ENCODE peak calls at places on chromosomes 4 and X, in seven cellular contexts. B is lower leg skin, Y is SIG-M5, H is left cardiac atrium, U is HepG2, N is upper lobe of right lung, K is COR-L47. R is an unnamed sample.
A peak's percentile ranks its signal among the peaks of the same experiment; 100 is the strongest.

GRCh38 chr4:3832536-3833220 is 66.5 kb downstream of the ADRA2C start:
- DNase-seq in B (no peak), Y (no peak), H (peak; percentile 12), U (no peak), N (no peak), K (no peak), R (no peak)

GRCh38 chr4:139814285-139815015 is 148.8 kb downstream of the MGST2 start:
- DNase-seq in B (peak; percentile 85), Y (no peak), H (peak; percentile 38), U (no peak), N (no peak), K (peak; percentile 77), R (no peak)

GRCh38 chr4:64539234-64539849 is 130.1 kb upstream of the TECRL start:
- DNase-seq in B (no peak), Y (no peak), H (peak; percentile 20), U (peak; percentile 55), N (no peak), K (peak; percentile 56), R (no peak)

GRCh38 chrX:125977851-125978250 is 188.2 kb downstream of the DCAF12L2 start:
- DNase-seq in B (no peak), Y (no peak), H (no peak), U (no peak), N (no peak), K (no peak), R (no peak)

GRCh38 chrX:42752730-42753129 is 25.2 kb downstream of the PPP1R2C start:
- DNase-seq in B (no peak), Y (no peak), H (peak; percentile 34), U (no peak), N (no peak), K (no peak), R (no peak)

GRCh38 chr4:20217521-20217920 is 34.2 kb upstream of the SLIT2 start:
- DNase-seq in B (no peak), Y (no peak), H (no peak), U (no peak), N (no peak), K (no peak), R (no peak)

GRCh38 chr4:88195666-88196365 is 37.4 kb upstream of the ABCG2 start:
- DNase-seq in B (no peak), Y (no peak), H (no peak), U (no peak), N (no peak), K (no peak), R (no peak)

GRCh38 chr4:27985522-27985921 is 1124.9 kb downstream of the STIM2 start:
- DNase-seq in B (no peak), Y (no peak), H (no peak), U (no peak), N (no peak), K (no peak), R (no peak)

GRCh38 chrX:2874222-2875135 is 45.7 kb downstream of the GYG2 start:
- DNase-seq in B (no peak), Y (no peak), H (no peak), U (no peak), N (no peak), K (no peak), R (no peak)

GRCh38 chr4:109978704-109979103 is 66.0 kb downstream of the EGF start:
- DNase-seq in B (no peak), Y (no peak), H (no peak), U (no peak), N (no peak), K (no peak), R (no peak)

GRCh38 chrX:41082783-41083182 is 2.5 kb upstream of the USP9X start:
- DNase-seq in B (no peak), Y (no peak), H (no peak), U (no peak), N (no peak), K (no peak), R (no peak)

GRCh38 chr4:687048-687974 is 1.6 kb downstream of the SLC49A3 start:
- DNase-seq in B (peak; percentile 98), Y (no peak), H (peak; percentile 93), U (peak; percentile 90), N (peak; percentile 93), K (no peak), R (no peak)

GRCh38 chrX:139203681-139204575 is 326.6 kb upstream of the F9 start:
- DNase-seq in B (no peak), Y (no peak), H (peak; percentile 19), U (no peak), N (peak; percentile 58), K (no peak), R (no peak)

GRCh38 chr4:128606173-128606572 is 203.3 kb upstream of the JADE1 start:
- DNase-seq in B (no peak), Y (no peak), H (no peak), U (no peak), N (no peak), K (no peak), R (no peak)

GRCh38 chrX:72208126-72208525 is 26.6 kb downstream of the PIN4 start:
- DNase-seq in B (no peak), Y (no peak), H (no peak), U (no peak), N (no peak), K (no peak), R (no peak)

GRCh38 chr4:16843831-16844508 is 54.5 kb downstream of the LDB2 start:
- DNase-seq in B (no peak), Y (no peak), H (no peak), U (peak; percentile 20), N (no peak), K (no peak), R (no peak)

GRCh38 chr4:62517721-62518120 is 1317.6 kb downstream of the ADGRL3 start:
- DNase-seq in B (no peak), Y (no peak), H (no peak), U (no peak), N (no peak), K (no peak), R (no peak)

GRCh38 chr4:105633241-105633640 is 75.2 kb downstream of the INTS12 start:
- DNase-seq in B (no peak), Y (no peak), H (no peak), U (no peak), N (no peak), K (peak; percentile 7), R (no peak)

GRCh38 chr4:80788798-80789197 is 241.7 kb upstream of the BMP3 start:
- DNase-seq in B (no peak), Y (no peak), H (no peak), U (no peak), N (no peak), K (no peak), R (no peak)

GRCh38 chr4:19304028-19304427 is 947.7 kb upstream of the SLIT2 start:
- DNase-seq in B (no peak), Y (no peak), H (no peak), U (no peak), N (no peak), K (no peak), R (no peak)

GRCh38 chr4:89305028-89305427 is 2.6 kb downstream of the GPRIN3 start:
- DNase-seq in B (no peak), Y (no peak), H (no peak), U (no peak), N (no peak), K (no peak), R (no peak)

GRCh38 chrX:9291666-9292065 is 173.2 kb upstream of the TBL1X start:
- DNase-seq in B (no peak), Y (no peak), H (no peak), U (no peak), N (no peak), K (peak; percentile 80), R (no peak)

GRCh38 chr4:61201562-61202099 is 1.5 kb downstream of the ADGRL3 start:
- DNase-seq in B (peak; percentile 82), Y (no peak), H (no peak), U (no peak), N (no peak), K (no peak), R (no peak)

GRCh38 chr4:19752600-19752999 is 499.1 kb upstream of the SLIT2 start:
- DNase-seq in B (no peak), Y (no peak), H (no peak), U (no peak), N (no peak), K (no peak), R (no peak)

GRCh38 chr4:95289028-95289634 is 259.6 kb downstream of the UNC5C start:
- DNase-seq in B (no peak), Y (no peak), H (no peak), U (no peak), N (no peak), K (no peak), R (no peak)

GRCh38 chr4:99886146-99886545 is 8.1 kb downstream of the LAMTOR3 start:
- DNase-seq in B (no peak), Y (no peak), H (no peak), U (no peak), N (no peak), K (no peak), R (no peak)

GRCh38 chrX:137195991-137196390 is 162.2 kb upstream of the GPR101 start:
- DNase-seq in B (no peak), Y (no peak), H (no peak), U (no peak), N (no peak), K (no peak), R (no peak)

GRCh38 chrX:124679199-124679598 is 332.8 kb downstream of the SH2D1A start:
- DNase-seq in B (no peak), Y (no peak), H (no peak), U (no peak), N (no peak), K (no peak), R (no peak)

GRCh38 chrX:123859409-123859827 is 435 bp upstream of the XIAP start:
- DNase-seq in B (peak; percentile 92), Y (no peak), H (no peak), U (no peak), N (no peak), K (peak; percentile 58), R (no peak)

GRCh38 chrX:103774070-103774642 is 2.5 kb upstream of the PLP1 start:
- DNase-seq in B (peak; percentile 31), Y (no peak), H (no peak), U (peak; percentile 1), N (no peak), K (peak; percentile 65), R (no peak)

GRCh38 chrX:72306851-72307645 is 1.3 kb upstream of the CITED1 start:
- DNase-seq in B (no peak), Y (no peak), H (peak; percentile 58), U (peak; percentile 17), N (peak; percentile 73), K (peak; percentile 44), R (no peak)

GRCh38 chrX:155997436-155997835 is at the start of gene IL9R:
- DNase-seq in B (peak; percentile 42), Y (no peak), H (no peak), U (no peak), N (no peak), K (no peak), R (no peak)

GRCh38 chrX:24619647-24620046 is 27.5 kb downstream of the PCYT1B start:
- DNase-seq in B (no peak), Y (no peak), H (peak; percentile 21), U (peak; percentile 36), N (no peak), K (peak; percentile 50), R (no peak)

GRCh38 chr4:98327694-98328093 is 66.5 kb downstream of the RAP1GDS1 start:
- DNase-seq in B (no peak), Y (no peak), H (no peak), U (no peak), N (no peak), K (no peak), R (no peak)

GRCh38 chr4:180542445-180543100 is 1700.6 kb upstream of the TENM3 start:
- DNase-seq in B (no peak), Y (no peak), H (no peak), U (no peak), N (no peak), K (peak; percentile 72), R (no peak)

GRCh38 chrX:52852110-52852872 is 15.6 kb downstream of the XAGE3 start:
- DNase-seq in B (no peak), Y (no peak), H (no peak), U (no peak), N (no peak), K (no peak), R (no peak)

GRCh38 chrX:5390376-5390775 is 838.3 kb downstream of the NLGN4X start:
- DNase-seq in B (no peak), Y (no peak), H (no peak), U (no peak), N (no peak), K (no peak), R (no peak)

GRCh38 chrX:30713061-30713525 is 59.9 kb downstream of the GK start:
- DNase-seq in B (no peak), Y (no peak), H (peak; percentile 25), U (peak; percentile 40), N (no peak), K (peak; percentile 21), R (no peak)